ENCODE peak calls at places on chromosomes 2 and 18, in four cellular contexts. A, E, Z and D are unnamed samples.

GRCh38 chr2:43707255-43707654 is 31.0 kb upstream of the C1GALT1C1L start:
- DNase-seq in E (peak), Z (no peak), A (peak), D (no peak)

GRCh38 chr18:62954341-62954740 is 239.0 kb downstream of the PHLPP1 start:
- DNase-seq in E (no peak), A (no peak), Z (no peak), D (no peak)

GRCh38 chr2:47016172-47016913 is 100.7 kb upstream of the MCFD2 start:
- DNase-seq in Z (peak), A (peak), E (no peak), D (no peak)

GRCh38 chr2:204407209-204408070 is 137.8 kb upstream of the PARD3B start:
- DNase-seq in Z (no peak), A (no peak), E (no peak), D (no peak)

GRCh38 chr2:150144546-150145305 is 342.7 kb downstream of the RND3 start:
- DNase-seq in A (peak), E (no peak), Z (no peak), D (no peak)

GRCh38 chr2:205655775-205656425 is 26.4 kb upstream of the NRP2 start:
- DNase-seq in A (no peak), Z (no peak), E (no peak), D (no peak)

GRCh38 chr18:48801728-48802542 is 148.8 kb downstream of the SMAD7 start:
- DNase-seq in Z (peak), E (peak), A (no peak), D (peak)

GRCh38 chr18:63031439-63031838 is 288.1 kb downstream of the BCL2 start:
- DNase-seq in Z (no peak), A (no peak), E (no peak), D (no peak)

GRCh38 chr2:66867038-66867380 is 432.1 kb downstream of the MEIS1 start:
- DNase-seq in E (no peak), A (no peak), Z (no peak), D (no peak)

GRCh38 chr2:197010200-197011020 is 83.9 kb upstream of the PGAP1 start:
- DNase-seq in A (no peak), Z (peak), E (no peak), D (no peak)

GRCh38 chr2:57862153-57862552 is 184.5 kb upstream of the VRK2 start:
- DNase-seq in Z (no peak), E (no peak), A (no peak), D (no peak)

GRCh38 chr2:121372082-121372481 is 87.1 kb upstream of the TFCP2L1 start:
- DNase-seq in Z (no peak), A (no peak), E (no peak), D (no peak)

GRCh38 chr2:160472839-160473251 is 20.8 kb downstream of the RBMS1 start:
- DNase-seq in E (no peak), Z (no peak), A (peak), D (no peak)

GRCh38 chr2:133457862-133458261 is 110.4 kb downstream of the NCKAP5 start:
- DNase-seq in Z (no peak), E (no peak), A (no peak), D (no peak)

GRCh38 chr2:120886967-120887672 is 151.5 kb downstream of the GLI2 start:
- DNase-seq in E (no peak), Z (no peak), A (peak), D (peak)

GRCh38 chr2:118668431-118669424 is 178.7 kb downstream of the EN1 start:
- DNase-seq in E (no peak), A (peak), Z (no peak), D (no peak)

GRCh38 chr2:55985406-55985805 is 61.8 kb upstream of the EFEMP1 start:
- DNase-seq in E (no peak), A (no peak), Z (no peak), D (no peak)

GRCh38 chr2:20868377-20868776 is 45.5 kb upstream of the LDAH start:
- DNase-seq in Z (no peak), A (no peak), E (no peak), D (no peak)

GRCh38 chr18:62339106-62339988 is 14.2 kb downstream of the TNFRSF11A start:
- DNase-seq in E (no peak), A (peak), Z (peak), D (no peak)

GRCh38 chr2:167240671-167241070 is 352.4 kb downstream of the XIRP2 start:
- DNase-seq in Z (no peak), A (peak), E (no peak), D (no peak)

GRCh38 chr18:75923169-75923568 is 495.7 kb upstream of the SMIM21 start:
- DNase-seq in Z (no peak), E (peak), A (peak), D (no peak)

GRCh38 chr2:25672500-25673169 is 742 bp downstream of the DTNB start:
- DNase-seq in A (peak), Z (peak), E (peak), D (no peak)

GRCh38 chr2:8886876-8887275 is 49.5 kb upstream of the KIDINS220 start:
- DNase-seq in Z (no peak), E (no peak), A (no peak), D (no peak)

GRCh38 chr2:168336786-168337388 is 89.5 kb upstream of the STK39 start:
- DNase-seq in A (no peak), Z (peak), E (no peak), D (no peak)

GRCh38 chr18:31041346-31042067 is 1.0 kb downstream of the DSC3 start:
- DNase-seq in A (no peak), E (no peak), Z (peak), D (peak)

GRCh38 chr2:236745420-236746210 is 176.0 kb downstream of the ACKR3 start:
- DNase-seq in A (peak), Z (no peak), E (no peak), D (no peak)

GRCh38 chr2:42456126-42456839 is 37.5 kb downstream of the KCNG3 start:
- DNase-seq in E (no peak), A (no peak), Z (no peak), D (no peak)

GRCh38 chr2:120110507-120110906 is 97.6 kb downstream of the EPB41L5 start:
- DNase-seq in Z (no peak), A (no peak), E (no peak), D (no peak)

GRCh38 chr18:58789856-58790255 is 74.8 kb upstream of the ZNF532 start:
- DNase-seq in A (no peak), Z (no peak), E (no peak), D (no peak)

GRCh38 chr2:54839526-54840255 is 116.2 kb downstream of the EML6 start:
- DNase-seq in A (no peak), Z (no peak), E (no peak), D (no peak)

GRCh38 chr2:217445726-217446125 is 557.1 kb downstream of the TNS1 start:
- DNase-seq in Z (no peak), E (no peak), A (no peak), D (no peak)

GRCh38 chr18:38545071-38545470 is 979.5 kb upstream of the CELF4 start:
- DNase-seq in A (peak), E (no peak), Z (peak), D (no peak)

DNA sequence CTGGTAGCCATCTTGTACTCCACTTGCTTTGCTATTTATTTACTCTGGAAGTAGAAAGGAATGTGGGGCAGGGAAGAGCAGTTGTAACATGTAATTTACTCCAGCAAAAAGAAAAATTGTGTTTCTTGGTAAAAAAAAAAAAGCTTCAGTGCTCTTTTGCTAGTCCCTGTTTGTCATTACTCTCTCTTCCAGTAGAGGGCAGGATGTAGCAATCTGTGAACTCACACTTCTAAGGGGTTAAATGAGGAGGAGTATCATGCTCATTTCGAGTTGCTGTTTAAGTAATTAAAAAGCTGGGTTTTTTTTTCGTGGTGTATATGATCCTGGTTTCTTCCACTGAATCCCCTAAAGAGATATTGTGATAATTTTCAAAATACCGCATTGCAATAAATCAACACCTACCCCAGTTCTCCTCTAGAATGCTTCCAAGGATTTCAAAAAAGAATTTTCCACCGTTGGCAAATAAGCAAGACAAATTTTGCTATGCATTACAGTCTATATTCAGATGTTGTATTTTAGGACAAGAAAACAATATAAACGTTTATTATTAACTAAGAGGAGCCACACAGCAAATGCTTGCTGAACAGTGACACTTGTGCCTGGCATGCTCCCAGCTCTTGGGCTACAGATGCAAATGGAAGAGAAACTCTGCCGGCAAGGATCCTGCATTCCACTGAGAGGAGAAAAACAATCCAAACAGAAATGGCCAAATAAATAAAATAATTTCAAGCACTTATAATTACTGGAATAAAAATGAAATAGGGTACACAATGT is 261.6 kb downstream of the ASXL3 start:
- DNase-seq in Z (no peak), E (no peak), A (peak), D (no peak)
- TF ChIP-seq CTCF in Z (peak), E (peak), A (peak), D (peak)

GRCh38 chr2:166011660-166012059 is 58.1 kb upstream of the TTC21B start:
- DNase-seq in Z (no peak), E (no peak), A (no peak), D (no peak)

GRCh38 chr2:166017208-166017607 is 63.6 kb upstream of the TTC21B start:
- DNase-seq in Z (no peak), A (no peak), E (no peak), D (no peak)

DNA sequence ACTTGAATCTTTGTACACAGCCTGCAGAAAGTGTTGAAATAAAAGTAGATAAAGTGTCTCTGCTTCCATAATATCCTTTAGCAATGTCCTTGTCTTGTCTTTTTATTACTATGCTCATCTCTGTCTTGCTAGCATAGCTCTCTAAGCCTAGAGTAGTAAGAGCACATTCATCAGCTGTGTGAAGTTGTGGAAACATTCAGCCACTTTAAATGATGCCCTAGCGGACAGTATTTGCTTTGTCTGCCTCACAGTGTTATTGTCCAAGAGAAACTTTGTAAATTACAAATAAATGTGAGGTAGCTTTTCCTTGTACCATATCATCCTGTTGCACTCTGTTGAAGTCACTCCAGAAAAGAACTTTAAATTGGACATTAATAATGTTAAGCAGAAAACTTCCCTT is 60.3 kb upstream of the TTC21B start:
- DNase-seq in Z (no peak), A (no peak), E (no peak), D (no peak)
- TF ChIP-seq CTCF in Z (no peak), A (no peak), E (no peak), D (no peak)

GRCh38 chr18:41389936-41390667 is 564.9 kb upstream of the PIK3C3 start:
- DNase-seq in Z (no peak), A (no peak), E (no peak), D (no peak)

GRCh38 chr18:41391616-41392610 is 563.1 kb upstream of the PIK3C3 start:
- DNase-seq in E (no peak), Z (peak), A (peak), D (no peak)

GRCh38 chr18:41396861-41397260 is 558.2 kb upstream of the PIK3C3 start:
- DNase-seq in A (no peak), Z (no peak), E (no peak), D (no peak)

GRCh38 chr18:41396211-41396610 is 558.8 kb upstream of the PIK3C3 start:
- DNase-seq in E (no peak), Z (no peak), A (no peak), D (no peak)

GRCh38 chr18:41395695-41396094 is 559.3 kb upstream of the PIK3C3 start:
- DNase-seq in A (no peak), Z (no peak), E (no peak), D (no peak)
- TF ChIP-seq CTCF in A (no peak), Z (no peak), E (no peak), D (peak)

GRCh38 chr2:100692906-100693305 is 127.0 kb upstream of the NPAS2 start:
- DNase-seq in A (no peak), E (no peak), Z (no peak), D (no peak)
- TF ChIP-seq CTCF in A (no peak), E (no peak), Z (no peak), D (no peak)

GRCh38 chr2:173286153-173286809 is 68.4 kb upstream of the CDCA7 start:
- DNase-seq in A (no peak), Z (no peak), E (no peak), D (no peak)
- TF ChIP-seq CTCF in A (no peak), Z (no peak), E (no peak), D (peak)

GRCh38 chr2:73776869-73777519 is 2.9 kb downstream of the DUSP11 start:
- DNase-seq in A (peak), E (no peak), Z (no peak), D (no peak)

GRCh38 chr2:73776381-73776780 is 3.5 kb downstream of the DUSP11 start:
- DNase-seq in E (no peak), Z (no peak), A (no peak), D (no peak)

GRCh38 chr2:73779472-73780241 is at the start of gene DUSP11:
- DNase-seq in Z (peak), E (peak), A (peak), D (peak)

GRCh38 chr2:73780242-73780582 is 309 bp upstream of the DUSP11 start:
- DNase-seq in A (no peak), E (no peak), Z (no peak), D (no peak)
- TF ChIP-seq CTCF in A (no peak), E (no peak), Z (no peak), D (peak)

GRCh38 chr2:214376631-214377624 is 33.9 kb upstream of the VWC2L start:
- DNase-seq in Z (no peak), E (no peak), A (no peak), D (no peak)

GRCh38 chr2:214382229-214382628 is 28.6 kb upstream of the VWC2L start:
- DNase-seq in Z (no peak), E (no peak), A (no peak), D (no peak)

GRCh38 chr2:214379227-214379626 is 31.6 kb upstream of the VWC2L start:
- DNase-seq in E (no peak), A (no peak), Z (no peak), D (no peak)

DNA sequence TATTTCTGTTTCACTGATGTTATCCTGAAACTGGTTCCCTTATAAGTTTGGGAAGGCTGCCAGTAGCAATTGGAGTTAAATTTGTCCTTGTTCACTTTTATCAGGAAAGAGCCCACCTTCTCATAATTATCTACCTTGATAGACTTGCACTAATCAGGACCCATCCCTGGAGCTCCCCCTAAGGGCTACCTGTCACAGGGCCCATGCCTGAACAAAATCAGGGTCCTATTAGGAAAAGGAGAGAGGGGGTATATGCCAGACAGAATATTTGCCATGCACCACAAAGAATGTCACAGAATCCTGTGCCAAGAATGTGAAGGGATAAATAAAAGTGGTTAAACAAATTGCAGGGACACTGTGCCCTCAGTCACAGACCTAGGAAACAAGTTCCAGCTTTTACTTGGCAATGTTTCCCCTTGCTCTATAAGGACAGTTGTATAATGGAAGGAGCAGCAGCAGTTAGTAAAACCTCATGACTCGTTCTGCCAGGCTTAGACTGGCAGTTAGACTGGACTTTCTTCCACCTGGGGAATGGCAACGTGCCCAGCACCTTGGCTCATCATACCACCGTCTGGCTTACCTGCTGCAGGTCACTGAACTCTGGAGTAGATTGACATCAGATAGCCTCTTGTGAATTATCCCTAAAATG is 32.3 kb upstream of the VWC2L start:
- DNase-seq in E (no peak), Z (peak), A (no peak), D (no peak)
- TF ChIP-seq CTCF in E (no peak), Z (no peak), A (no peak), D (peak)

GRCh38 chr2:192195548-192196418 is 1.1 kb upstream of the TMEFF2 start:
- DNase-seq in Z (peak), A (peak), E (peak), D (peak)

GRCh38 chr2:192194866-192195547 is at the start of gene TMEFF2:
- DNase-seq in Z (peak), E (peak), A (peak), D (peak)

GRCh38 chr2:192194065-192194865 is 468 bp downstream of the TMEFF2 start:
- DNase-seq in A (peak), Z (peak), E (peak), D (peak)

DNA sequence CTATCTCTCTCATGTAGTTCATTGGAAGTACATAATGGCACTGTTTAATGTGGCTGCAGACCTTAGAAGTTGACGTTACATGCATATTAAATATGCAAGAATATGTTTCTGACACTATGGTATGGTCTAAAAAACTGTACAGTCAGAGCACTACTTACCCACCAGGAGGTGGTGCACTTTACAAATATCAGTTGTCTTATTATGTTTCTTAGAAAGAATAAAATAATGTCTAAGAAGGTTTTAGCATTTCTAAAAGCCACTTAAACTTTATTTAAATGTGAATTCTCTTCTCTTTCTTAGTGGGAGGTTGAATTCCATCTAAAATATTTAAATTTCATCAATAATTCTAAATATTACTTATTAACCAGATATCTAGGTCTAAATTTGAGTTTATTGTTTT is 4.3 kb downstream of the TMEFF2 start:
- DNase-seq in Z (no peak), E (no peak), A (peak), D (no peak)
- TF ChIP-seq CTCF in Z (no peak), E (no peak), A (peak), D (peak)

GRCh38 chr2:199302851-199303250 is 154.9 kb downstream of the SATB2 start:
- DNase-seq in A (no peak), E (no peak), Z (no peak), D (no peak)
- TF ChIP-seq CTCF in A (no peak), E (no peak), Z (no peak), D (no peak)

GRCh38 chr2:173957517-173957916 is 7.7 kb downstream of the SP3 start:
- DNase-seq in Z (no peak), A (peak), E (no peak), D (no peak)

GRCh38 chr2:173956454-173956853 is 8.7 kb downstream of the SP3 start:
- DNase-seq in Z (no peak), A (no peak), E (no peak), D (no peak)

GRCh38 chr2:173959909-173960308 is 5.3 kb downstream of the SP3 start:
- DNase-seq in E (no peak), Z (no peak), A (no peak), D (no peak)

GRCh38 chr2:173959358-173959884 is 5.8 kb downstream of the SP3 start:
- DNase-seq in Z (peak), A (no peak), E (no peak), D (no peak)

GRCh38 chr2:173958198-173958846 is 6.9 kb downstream of the SP3 start:
- DNase-seq in Z (no peak), E (no peak), A (no peak), D (no peak)
- TF ChIP-seq CTCF in Z (no peak), E (no peak), A (no peak), D (no peak)